ENCODE peak calls at places on chromosomes 13 and 19, in eight cellular contexts. U, O, H, S, R, I, L and G are unnamed samples.
A peak's percentile ranks its signal among the peaks of the same experiment; 100 is the strongest.

GRCh38 chr13:112968380-112968909 is 569 bp upstream of the MCF2L start:
- DNase-seq in U (peak; percentile 10), O (peak; percentile 63), H (no peak), S (peak; percentile 69), R (peak; percentile 79), I (peak; percentile 76), L (peak; percentile 43), G (no peak)

GRCh38 chr19:4089400-4089908 is 22.8 kb upstream of the ZBTB7A start:
- DNase-seq in U (no peak), O (peak; percentile 44), H (no peak), S (no peak), R (no peak), I (peak; percentile 64), L (no peak), G (no peak)

GRCh38 chr19:46442808-46443450 is 14.2 kb upstream of the PNMA8C start:
- DNase-seq in U (peak; percentile 61), O (no peak), H (peak; percentile 49), S (peak; percentile 32), R (peak; percentile 62), I (no peak), L (no peak), G (peak; percentile 64)

GRCh38 chr19:55253842-55254624 is 4.8 kb downstream of the PPP6R1 start:
- DNase-seq in U (no peak), O (peak; percentile 88), H (no peak), S (no peak), R (no peak), I (no peak), L (no peak), G (no peak)

GRCh38 chr19:52190679-52191293 is 934 bp downstream of the PPP2R1A start:
- DNase-seq in U (no peak), O (no peak), H (no peak), S (peak; percentile 46), R (no peak), I (peak; percentile 45), L (peak; percentile 38), G (peak; percentile 57)

GRCh38 chr19:1590641-1591397 is 1.8 kb downstream of the MBD3 start:
- DNase-seq in U (no peak), O (peak; percentile 35), H (no peak), S (no peak), R (no peak), I (no peak), L (peak; percentile 54), G (no peak)

GRCh38 chr13:39688699-39689405 is 33.4 kb downstream of the COG6 start:
- DNase-seq in U (no peak), O (no peak), H (no peak), S (no peak), R (no peak), I (no peak), L (no peak), G (no peak)

GRCh38 chr13:78976696-78977095 is 317.7 kb upstream of the OBI1 start:
- DNase-seq in U (no peak), O (no peak), H (no peak), S (no peak), R (no peak), I (no peak), L (no peak), G (no peak)

GRCh38 chr13:32019612-32020233 is 11.9 kb upstream of the FRY start:
- DNase-seq in U (peak; percentile 25), O (peak; percentile 7), H (peak; percentile 62), S (no peak), R (peak; percentile 19), I (peak; percentile 52), L (peak; percentile 76), G (peak; percentile 34)

GRCh38 chr13:46181799-46182490 is at the start of gene LCP1:
- DNase-seq in U (no peak), O (peak; percentile 91), H (no peak), S (peak; percentile 42), R (no peak), I (no peak), L (no peak), G (no peak)

GRCh38 chr13:46178821-46179220 is 3.2 kb downstream of the LCP1 start:
- DNase-seq in U (no peak), O (no peak), H (no peak), S (no peak), R (no peak), I (no peak), L (no peak), G (no peak)

GRCh38 chr13:46180393-46180792 is 1.6 kb downstream of the LCP1 start:
- DNase-seq in U (no peak), O (no peak), H (no peak), S (no peak), R (no peak), I (no peak), L (no peak), G (no peak)

GRCh38 chr13:46178143-46178542 is 3.8 kb downstream of the LCP1 start:
- DNase-seq in U (no peak), O (no peak), H (no peak), S (no peak), R (no peak), I (no peak), L (no peak), G (no peak)

GRCh38 chr13:46179576-46180368 is 2.2 kb downstream of the LCP1 start:
- DNase-seq in U (no peak), O (peak; percentile 82), H (no peak), S (peak; percentile 56), R (no peak), I (peak; percentile 61), L (no peak), G (no peak)
- H3K4me1 ChIP-seq in U (no peaks in the 10 kb centered on the region), O (peaks cover 55% of the 10 kb centered on the region), H (no peaks in the 10 kb centered on the region), S (no peaks in the 10 kb centered on the region), R (no peaks in the 10 kb centered on the region), I (no peaks in the 10 kb centered on the region), L (no peaks in the 10 kb centered on the region), G (peaks cover 3% of the 10 kb centered on the region)

DNA sequence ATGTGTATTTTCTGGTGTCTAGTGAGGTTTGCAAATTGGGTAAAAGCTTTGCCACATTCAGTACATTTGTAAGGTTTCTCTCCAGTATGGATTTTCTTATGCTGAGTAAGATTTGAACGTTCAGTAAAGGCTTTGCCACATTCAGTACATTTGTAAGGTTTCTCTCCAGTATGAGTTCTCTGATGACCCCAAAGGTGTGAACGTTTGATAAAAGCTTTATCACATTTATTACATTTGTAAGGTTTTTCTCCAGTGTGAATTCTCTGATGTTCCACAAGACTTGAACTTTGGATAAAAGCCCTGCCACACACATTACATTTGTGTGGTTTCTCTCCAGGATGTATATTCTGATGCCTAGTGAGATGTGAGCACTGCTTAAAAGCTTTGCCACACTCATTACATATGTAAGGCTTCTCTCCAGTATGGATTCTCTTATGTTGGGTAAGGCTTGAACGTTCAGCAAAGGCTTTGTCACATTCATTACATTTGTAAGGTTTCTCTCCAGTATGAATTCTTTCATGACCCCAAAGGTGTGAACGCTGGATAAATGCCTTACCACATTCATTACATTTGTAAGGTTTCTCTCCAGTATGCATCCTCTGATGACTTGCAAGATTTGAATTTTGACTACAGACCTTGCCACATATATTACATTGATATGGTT is 17.4 kb downstream of the ZNF677 start:
- DNase-seq in U (no peak), O (no peak), H (no peak), S (no peak), R (no peak), I (no peak), L (no peak), G (no peak)
- H3K9me3 ChIP-seq in U (peaks cover 86% of the 10 kb centered on the region), O (peaks cover 24% of the 10 kb centered on the region), H (peaks cover 76% of the 10 kb centered on the region), S (peaks cover 55% of the 10 kb centered on the region), R (no peaks in the 10 kb centered on the region), I (peaks cover 100% of the 10 kb centered on the region), L (peaks cover 59% of the 10 kb centered on the region), G (peaks cover 37% of the 10 kb centered on the region)

DNA sequence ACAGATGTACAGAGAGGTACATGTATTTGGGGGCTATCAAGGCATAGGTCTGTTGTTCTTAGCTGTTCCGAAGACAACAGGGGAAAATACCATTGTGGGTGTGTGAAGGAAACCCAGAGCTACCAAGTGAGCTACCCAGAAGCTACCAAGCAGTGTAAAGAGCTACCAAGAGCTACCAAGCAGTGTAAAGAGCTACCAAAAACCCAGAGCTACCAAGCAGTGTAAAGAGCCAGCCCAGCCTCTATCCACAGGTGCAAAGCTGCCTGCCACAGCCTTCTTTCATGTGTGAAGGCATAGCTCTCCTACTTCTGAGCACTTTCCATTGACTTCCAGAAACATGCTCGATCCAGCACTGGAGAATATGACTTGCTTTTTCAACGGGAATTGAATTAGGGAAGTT is 145.7 kb downstream of the AKAP11 start:
- DNase-seq in U (no peak), O (no peak), H (no peak), S (no peak), R (no peak), I (no peak), L (no peak), G (no peak)
- H3K27ac ChIP-seq in U (no peak overlapping the region), O (no peak overlapping the region), H (no peak overlapping the region), S (no peak overlapping the region), R (no peak overlapping the region), I (no peak overlapping the region), L (no peak overlapping the region), G (no peak overlapping the region)

GRCh38 chr19:16112778-16113177 is 1.1 kb downstream of the RAB8A start:
- DNase-seq in U (no peak), O (no peak), H (no peak), S (no peak), R (no peak), I (no peak), L (no peak), G (no peak)
- H3K4me1 ChIP-seq in U (peaks cover 13% of the 10 kb centered on the region), O (peaks cover 37% of the 10 kb centered on the region), H (peaks cover 7% of the 10 kb centered on the region), S (no peaks in the 10 kb centered on the region), R (peaks cover 36% of the 10 kb centered on the region), I (peaks cover 45% of the 10 kb centered on the region), L (no peaks in the 10 kb centered on the region), G (peaks cover 13% of the 10 kb centered on the region)